ENCODE peak calls at places on chromosome 16, in four cellular contexts. I is fibroblast of mammary gland, K is mesothelial cell of epicardium, Y is WERI-Rb-1. J is an unnamed sample.

GRCh38 chr16:70018254-70018653 is 67.1 kb downstream of the CLEC18A start:
- DNase-seq in Y (peak; percentile 41), K (no peak), I (peak; percentile 30), J (no peak)

GRCh38 chr16:72846594-72846993 is 201.3 kb downstream of the ZFHX3 start:
- DNase-seq in K (no peak), I (no peak), Y (no peak), J (no peak)

GRCh38 chr16:9932000-9932399 is 250.2 kb downstream of the GRIN2A start:
- DNase-seq in I (no peak), K (no peak), Y (no peak), J (no peak)

GRCh38 chr16:59758848-59759247 is 1024.7 kb upstream of the GOT2 start:
- DNase-seq in Y (no peak), K (no peak), I (no peak), J (no peak)

GRCh38 chr16:49970818-49971431 is 54.1 kb upstream of the CNEP1R1 start:
- DNase-seq in Y (peak; percentile 18), I (no peak), K (no peak), J (no peak)

GRCh38 chr16:28057949-28058348 is 5.6 kb downstream of the GSG1L start:
- DNase-seq in Y (no peak), I (no peak), K (no peak), J (no peak)

GRCh38 chr16:1871974-1872635 is at the start of gene MEIOB:
- DNase-seq in K (no peak), Y (no peak), I (no peak), J (peak; percentile 24)

GRCh38 chr16:22973451-22973991 is 159.6 kb downstream of the HS3ST2 start:
- DNase-seq in I (no peak), K (no peak), Y (no peak), J (no peak)

GRCh38 chr16:10871157-10871991 is 5.6 kb upstream of the CIITA start:
- DNase-seq in K (no peak), I (peak; percentile 88), Y (peak; percentile 23), J (peak; percentile 35)

GRCh38 chr16:86304868-86305267 is 205.5 kb upstream of the FOXF1 start:
- DNase-seq in Y (no peak), I (no peak), K (no peak), J (no peak)

GRCh38 chr16:50530277-50531236 is 17.6 kb upstream of the NKD1 start:
- DNase-seq in K (no peak), I (no peak), Y (no peak), J (no peak)

GRCh38 chr16:83923581-83924365 is 24.9 kb downstream of the MLYCD start:
- DNase-seq in K (no peak), Y (no peak), I (no peak), J (no peak)

GRCh38 chr16:85750021-85750826 is 672 bp downstream of the C16orf74 start:
- DNase-seq in I (no peak), Y (peak; percentile 79), K (no peak), J (no peak)

GRCh38 chr16:54447606-54448440 is 161.2 kb upstream of the IRX3 start:
- DNase-seq in Y (no peak), I (peak; percentile 93), K (no peak), J (no peak)

GRCh38 chr16:68275611-68276191 is 11.4 kb downstream of the SLC7A6 start:
- DNase-seq in I (no peak), Y (no peak), K (no peak), J (no peak)

GRCh38 chr16:11181242-11181888 is 74.6 kb downstream of the SOCS1 start:
- DNase-seq in K (no peak), I (no peak), Y (no peak), J (no peak)

GRCh38 chr16:1159973-1160772 is 7.3 kb downstream of the CACNA1H start:
- DNase-seq in I (no peak), K (peak; percentile 56), Y (peak; percentile 72), J (no peak)

GRCh38 chr16:57469917-57470470 is 7.5 kb downstream of the POLR2C start:
- DNase-seq in K (no peak), Y (no peak), I (no peak), J (no peak)

GRCh38 chr16:31131841-31132271 is 3.7 kb downstream of the PRSS8 start:
- DNase-seq in Y (no peak), I (no peak), K (no peak), J (no peak)

GRCh38 chr16:91484-91883 is 13.5 kb downstream of the MPG start:
- DNase-seq in K (no peak), I (peak; percentile 38), Y (no peak), J (no peak)

GRCh38 chr16:66858740-66859396 is 14.7 kb downstream of the CA7 start:
- DNase-seq in Y (no peak), K (no peak), I (peak; percentile 59), J (no peak)

GRCh38 chr16:22161999-22162657 is at the start of gene SDR42E2:
- DNase-seq in K (no peak), I (no peak), Y (no peak), J (no peak)

GRCh38 chr16:27781195-27781524 is 231.2 kb downstream of the KATNIP start:
- DNase-seq in K (no peak), Y (no peak), I (peak; percentile 7), J (no peak)

DNA sequence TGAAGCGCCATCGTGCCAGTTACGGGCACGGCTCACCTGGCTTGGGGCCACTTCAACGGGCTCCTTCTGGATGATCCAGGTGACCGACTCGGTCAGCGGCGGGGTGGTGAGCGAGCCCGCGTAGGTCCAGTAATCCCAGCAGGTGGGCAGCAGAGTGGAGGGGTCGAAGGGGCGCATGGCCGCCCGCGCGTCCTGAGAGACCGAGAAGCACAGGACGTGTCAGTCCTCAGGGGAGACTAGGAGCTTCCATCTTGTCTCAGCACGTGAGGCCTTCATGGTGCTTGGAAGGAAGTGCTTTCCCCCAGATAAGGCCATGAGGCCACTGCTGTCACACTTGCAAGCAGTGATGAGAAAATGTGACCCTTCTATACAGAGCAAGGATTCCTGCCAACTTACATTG is 22.5 kb upstream of the SLC7A5 start:
- DNase-seq in I (no peak), Y (no peak), K (no peak), J (no peak)
- TF ChIP-seq CTCF in I (no peak), Y (no peak), K (no peak), J (no peak)

GRCh38 chr16:77195411-77195810 is 3.8 kb upstream of the SYCE1L start:
- DNase-seq in I (no peak), K (no peak), Y (no peak), J (no peak)
- TF ChIP-seq CTCF in I (no peak), K (no peak), Y (no peak), J (no peak)

GRCh38 chr16:74999683-75000480 is 1.1 kb downstream of the ZNRF1 start:
- DNase-seq in Y (peak; percentile 32), I (no peak), K (peak; percentile 26), J (peak; percentile 29)
- TF ChIP-seq CTCF in Y (no peak), I (no peak), K (no peak), J (no peak)

DNA sequence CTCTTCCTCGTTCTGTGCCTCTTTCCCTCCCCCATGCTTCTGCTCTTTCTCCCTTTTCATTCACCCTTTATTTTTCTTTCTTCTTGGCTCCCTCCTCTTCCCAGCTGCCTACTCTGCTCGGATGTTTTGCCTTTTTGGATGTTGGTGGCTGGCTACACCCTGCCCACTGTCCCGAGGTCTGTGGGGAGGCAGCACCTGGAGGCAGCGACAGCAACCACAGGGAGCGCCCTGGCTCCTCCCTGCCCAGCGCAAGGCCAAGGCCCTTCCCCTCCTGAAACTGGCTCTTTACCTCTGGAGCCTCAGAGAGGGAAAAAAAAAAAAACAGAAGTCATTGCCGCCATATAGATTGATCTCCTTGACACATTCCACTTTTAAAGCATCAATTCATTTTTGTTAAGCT is 20.1 kb downstream of the CLUAP1 start:
- DNase-seq in I (no peak), Y (no peak), K (no peak), J (no peak)
- TF ChIP-seq CTCF in I (no peak), Y (no peak), K (no peak), J (no peak)

DNA sequence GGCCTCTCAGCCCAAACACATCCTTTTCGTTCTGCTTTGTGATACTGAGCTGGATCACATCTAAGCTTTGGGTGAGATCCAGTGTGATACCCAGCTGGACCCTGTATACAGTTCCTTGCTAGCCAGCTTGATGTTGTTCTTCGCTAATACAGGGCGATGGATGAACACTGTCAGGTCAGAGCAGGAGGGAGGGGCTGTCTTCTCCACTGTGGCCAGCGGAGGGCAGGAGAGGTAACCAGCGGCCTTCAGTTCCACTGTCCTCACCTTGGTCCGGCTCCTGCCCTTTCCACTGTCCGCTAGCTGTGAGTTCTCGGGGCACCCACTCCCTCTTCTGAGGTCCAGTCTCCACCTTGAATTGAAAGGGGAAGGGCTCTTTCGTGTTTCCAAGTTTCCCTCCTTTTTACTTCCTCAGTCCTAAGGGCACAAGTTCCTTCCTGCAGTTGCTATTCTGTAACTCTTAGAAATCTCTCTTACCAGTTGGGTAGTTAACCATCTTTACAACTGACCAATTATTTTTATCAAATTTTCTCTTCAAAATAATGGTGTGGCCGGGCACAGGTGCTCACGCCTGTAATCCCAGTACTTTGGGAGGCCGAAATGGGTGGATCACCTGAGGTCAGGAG is 3.0 kb upstream of the ZNF213 start:
- DNase-seq in K (no peak), Y (peak; percentile 80), I (peak; percentile 41), J (no peak)
- TF ChIP-seq CTCF in K (peak; percentile 42), Y (peak; percentile 94), I (peak; percentile 55), J (peak; percentile 31)

DNA sequence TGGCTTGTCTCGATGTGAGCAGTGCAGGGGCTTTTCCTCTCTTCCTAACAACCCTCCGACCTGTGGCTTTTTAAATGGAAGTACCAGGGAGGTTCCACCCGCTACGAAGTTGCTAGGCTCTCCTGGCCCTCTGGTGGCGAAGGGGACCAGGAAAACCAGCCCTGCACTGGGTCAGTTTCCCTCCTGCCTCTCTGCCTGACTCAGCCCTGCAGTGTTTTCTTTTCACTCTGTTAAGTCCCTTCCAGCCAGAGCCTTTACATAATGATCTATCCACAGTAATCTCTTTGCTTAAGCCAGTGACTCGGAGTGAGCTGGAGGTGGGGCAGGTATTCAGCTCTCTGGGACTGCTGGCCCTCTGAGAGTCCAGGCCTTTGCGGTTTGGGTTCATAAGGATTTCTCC is 331.3 kb upstream of the EEF2KMT start:
- DNase-seq in I (no peak), Y (peak; percentile 74), K (no peak), J (no peak)
- TF ChIP-seq CTCF in I (no peak), Y (peak; percentile 59), K (no peak), J (no peak)

DNA sequence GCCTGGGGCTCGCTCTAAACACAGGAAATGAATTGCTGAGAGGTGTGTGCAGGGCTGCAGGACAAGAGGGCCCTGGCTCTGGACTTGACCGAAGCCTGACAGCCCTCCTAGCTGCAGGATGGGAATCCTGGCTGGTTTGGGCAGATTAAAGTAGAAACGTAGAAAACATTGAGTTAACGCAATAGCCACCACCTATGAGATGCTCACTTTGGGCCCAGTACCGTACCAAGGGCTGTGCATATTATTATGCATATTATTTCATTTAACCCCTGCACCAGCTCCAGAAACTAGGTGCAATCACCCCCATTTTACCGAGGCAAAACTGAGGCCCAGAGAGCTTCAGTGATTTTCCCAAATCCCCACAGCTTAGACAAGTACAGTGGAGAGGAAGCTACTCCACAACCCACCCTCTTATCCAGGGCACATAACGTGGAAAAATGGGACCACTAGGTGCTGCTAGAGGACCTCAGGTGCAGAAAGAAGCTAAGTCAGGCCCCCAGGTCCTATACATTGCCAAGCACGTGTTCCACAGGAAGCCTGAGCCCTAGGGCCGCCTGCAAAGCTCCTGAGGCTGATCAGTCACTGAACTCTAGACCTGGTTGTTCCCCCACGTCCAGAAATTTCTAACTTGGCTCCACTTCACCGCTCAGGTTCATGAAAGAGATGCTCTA is 79.2 kb downstream of the MYH11 start:
- DNase-seq in Y (peak; percentile 82), K (no peak), I (peak; percentile 32), J (no peak)
- TF ChIP-seq CTCF in Y (peak; percentile 93), K (no peak), I (peak; percentile 40), J (no peak)